ENCODE peak calls at places on chromosomes 4 and X, in nine cellular contexts. P is vagina; C is pancreas; Y is prostate gland; W is left lung; Z is GM23248; R is CD4-positive, alpha-beta memory T cell; O is H9; G is IMR-90. X is an unnamed sample.
A peak's percentile ranks its signal among the peaks of the same experiment; 100 is the strongest.

GRCh38 chr4:13527192-13527982 is 16.9 kb downstream of the NKX3-2 start:
- DNase-seq in P (peak; percentile 47), C (no peak), Y (no peak), W (no peak), Z (no peak), R (no peak), O (no peak), G (no peak), X (no peak)

GRCh38 chrX:118496763-118497079 is 1.1 kb downstream of the DOCK11 start:
- DNase-seq in P (no peak), C (peak; percentile 54), Y (no peak), W (no peak), Z (peak; percentile 27), R (no peak), O (no peak), G (no peak), X (no peak)

GRCh38 chr4:110164251-110164650 is 34.2 kb downstream of the ELOVL6 start:
- DNase-seq in P (no peak), C (no peak), Y (no peak), W (no peak), Z (peak; percentile 86), R (no peak), O (no peak), G (peak; percentile 74), X (no peak)

GRCh38 chr4:176837176-176837915 is 44.6 kb upstream of the VEGFC start:
- DNase-seq in P (no peak), C (no peak), Y (no peak), W (no peak), Z (peak; percentile 11), R (no peak), O (no peak), G (no peak), X (no peak)

GRCh38 chr4:40283968-40284367 is 51.2 kb upstream of the CHRNA9 start:
- DNase-seq in P (no peak), C (no peak), Y (no peak), W (no peak), Z (peak; percentile 49), R (peak; percentile 88), O (no peak), G (no peak), X (peak; percentile 84)

GRCh38 chr4:38667005-38667771 is 3.2 kb downstream of the KLF3 start:
- DNase-seq in P (peak; percentile 99), C (no peak), Y (peak; percentile 88), W (peak; percentile 79), Z (peak; percentile 98), R (peak; percentile 89), O (peak; percentile 93), G (peak; percentile 99), X (peak; percentile 55)

GRCh38 chr4:117983541-117984451 is 50.5 kb upstream of the NDST3 start:
- DNase-seq in P (no peak), C (no peak), Y (no peak), W (no peak), Z (no peak), R (no peak), O (no peak), G (peak; percentile 0), X (no peak)

GRCh38 chr4:2842667-2843022 is 999 bp upstream of the ADD1 start:
- DNase-seq in P (no peak), C (no peak), Y (no peak), W (no peak), Z (peak; percentile 33), R (no peak), O (peak; percentile 34), G (no peak), X (no peak)

GRCh38 chr4:138978600-138978999 is 37.0 kb upstream of the NOCT start:
- DNase-seq in P (no peak), C (no peak), Y (no peak), W (no peak), Z (no peak), R (no peak), O (no peak), G (no peak), X (no peak)

GRCh38 chrX:113548308-113549015 is 707.8 kb upstream of the AMOT start:
- DNase-seq in P (no peak), C (no peak), Y (no peak), W (no peak), Z (no peak), R (no peak), O (peak; percentile 73), G (no peak), X (no peak)

GRCh38 chrX:427812-428725 is 41.4 kb upstream of the PPP2R3B start:
- DNase-seq in P (no peak), C (no peak), Y (no peak), W (no peak), Z (peak; percentile 24), R (no peak), O (peak; percentile 71), G (no peak), X (no peak)

GRCh38 chrX:12137982-12138365 is 299 bp upstream of the FRMPD4 start:
- DNase-seq in P (no peak), C (no peak), Y (no peak), W (no peak), Z (no peak), R (no peak), O (peak; percentile 31), G (no peak), X (no peak)

GRCh38 chrX:153800177-153800722 is 5.8 kb downstream of the SSR4 start:
- DNase-seq in P (no peak), C (no peak), Y (no peak), W (no peak), Z (no peak), R (no peak), O (no peak), G (no peak), X (no peak)

GRCh38 chr4:74283614-74284013 is 24.7 kb upstream of the EPGN start:
- DNase-seq in P (no peak), C (no peak), Y (peak; percentile 26), W (no peak), Z (peak; percentile 84), R (no peak), O (no peak), G (peak; percentile 51), X (no peak)

DNA sequence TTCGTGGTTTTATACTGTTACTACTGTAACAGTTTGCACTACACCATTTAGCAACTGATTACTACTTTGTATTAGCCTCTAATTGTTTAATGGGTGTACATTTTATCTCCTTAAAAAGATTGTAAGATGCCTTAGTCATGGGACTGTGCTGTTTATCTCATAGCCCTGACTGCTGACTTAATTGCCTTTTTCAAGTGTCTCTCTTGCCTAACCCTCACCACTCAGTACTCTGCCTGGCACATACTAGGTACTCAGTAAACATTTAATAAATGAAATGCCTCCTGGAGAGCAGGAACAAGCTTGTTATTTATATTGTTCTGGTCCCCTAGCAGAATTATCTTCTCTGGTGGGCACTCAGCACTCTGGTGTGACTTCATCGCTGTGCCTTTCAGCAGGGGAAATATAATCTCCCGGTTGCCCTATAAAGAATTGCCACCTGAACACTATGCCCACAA is 1.7 kb upstream of the STIM2 start:
- DNase-seq in P (no peak), C (no peak), Y (no peak), W (no peak), Z (no peak), R (no peak), O (no peak), G (peak; percentile 34), X (no peak)
- H3K27ac ChIP-seq in P (no peak overlapping the region), C (peak overlapping the region; percentile 96), Y (peak overlapping the region; percentile 95), W (peak overlapping the region; percentile 96), Z (no peak overlapping the region), R (peak overlapping the region; percentile 89), O (no peak overlapping the region), G (no peak overlapping the region), X (peak overlapping the region; percentile 93)

GRCh38 chr4:154982187-154983047 is 201.3 kb downstream of the RBM46 start:
- DNase-seq in P (no peak), C (peak; percentile 69), Y (peak; percentile 17), W (peak; percentile 39), Z (peak; percentile 75), R (peak; percentile 6), O (peak; percentile 79), G (peak; percentile 48), X (no peak)

GRCh38 chr4:154973636-154974035 is 192.6 kb downstream of the RBM46 start:
- DNase-seq in P (no peak), C (no peak), Y (no peak), W (no peak), Z (no peak), R (no peak), O (no peak), G (no peak), X (no peak)

DNA sequence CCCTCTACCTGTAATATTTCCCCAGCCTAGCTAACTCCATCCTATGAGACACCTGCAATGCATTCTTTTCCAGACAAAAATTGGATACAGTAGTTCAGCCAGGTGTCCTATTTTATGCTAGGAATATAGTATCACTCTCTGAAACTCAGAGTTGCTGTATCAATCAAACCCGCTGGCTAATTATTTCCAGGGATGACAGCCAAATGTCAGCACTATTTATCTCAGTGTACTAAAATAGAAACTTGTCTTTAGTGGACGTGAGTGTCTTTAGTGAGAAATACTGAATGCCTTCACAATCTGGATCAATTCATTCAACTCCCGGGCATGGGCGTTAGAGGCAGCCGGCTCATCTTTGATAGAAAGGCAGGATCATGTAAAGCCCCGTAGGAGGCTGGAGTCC is 196.2 kb downstream of the RBM46 start:
- DNase-seq in P (no peak), C (no peak), Y (no peak), W (no peak), Z (no peak), R (no peak), O (no peak), G (no peak), X (no peak)
- H3K27me3 ChIP-seq in P (no peaks in the 10 kb centered on the region), C (peaks cover 4% of the 10 kb centered on the region), Y (no peaks in the 10 kb centered on the region), W (no peaks in the 10 kb centered on the region), Z (peaks cover 3% of the 10 kb centered on the region), R (no peaks in the 10 kb centered on the region), O (no peaks in the 10 kb centered on the region), G (no peaks in the 10 kb centered on the region), X (no peaks in the 10 kb centered on the region)

GRCh38 chr4:101669138-101669831 is 121.2 kb upstream of the BANK1 start:
- DNase-seq in P (no peak), C (no peak), Y (no peak), W (no peak), Z (peak; percentile 31), R (no peak), O (no peak), G (no peak), X (no peak)
- H3K27ac ChIP-seq in P (peak overlapping the region; percentile 5), C (no peak overlapping the region), Y (no peak overlapping the region), W (no peak overlapping the region), Z (no peak overlapping the region), R (no peak overlapping the region), O (no peak overlapping the region), G (no peak overlapping the region), X (no peak overlapping the region)

DNA sequence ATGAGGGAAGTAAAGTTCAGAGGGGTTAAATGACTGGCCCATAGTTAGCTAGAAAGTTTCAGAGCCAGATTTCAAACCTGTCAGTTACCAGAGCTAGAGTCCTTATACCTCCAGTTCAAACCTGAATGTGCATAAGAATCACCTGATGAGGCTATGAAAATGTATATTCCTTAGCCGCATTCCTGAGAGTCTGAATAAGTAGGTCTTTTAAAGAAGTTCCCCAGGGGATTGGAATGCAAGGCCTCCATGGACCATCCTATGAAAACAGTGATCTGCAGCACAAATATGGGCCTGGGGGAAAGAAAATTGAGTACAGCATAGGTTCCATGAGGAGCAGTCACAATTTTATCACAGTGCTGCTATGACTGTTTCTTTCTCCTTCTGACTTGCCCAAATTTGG is 263.9 kb upstream of the CXorf66 start:
- DNase-seq in P (no peak), C (no peak), Y (no peak), W (no peak), Z (no peak), R (no peak), O (no peak), G (no peak), X (no peak)
- H3K27me3 ChIP-seq in P (no peaks in the 10 kb centered on the region), C (no peaks in the 10 kb centered on the region), Y (no peaks in the 10 kb centered on the region), W (no peaks in the 10 kb centered on the region), Z (no peaks in the 10 kb centered on the region), R (no peaks in the 10 kb centered on the region), O (no peaks in the 10 kb centered on the region), G (no peaks in the 10 kb centered on the region), X (no peaks in the 10 kb centered on the region)